ENCODE peak calls at places on chromosome 11, in ten cellular contexts. V, Z, O, T, P, M, R, B, A and X are unnamed samples.

GRCh38 chr11:110433393-110434333 is 3.9 kb downstream of the FDX1 start:
- DNase-seq in V (no peak), Z (no peak), O (no peak), T (no peak), P (peak; percentile 55), M (no peak), R (no peak), B (peak; percentile 38), A (no peak), X (peak; percentile 45)

GRCh38 chr11:76803811-76804600 is 20.9 kb downstream of the TSKU start:
- DNase-seq in V (no peak), Z (no peak), O (no peak), T (no peak), P (peak; percentile 57), M (no peak), R (no peak), B (no peak), A (no peak), X (no peak)

GRCh38 chr11:35040221-35040942 is 98.6 kb upstream of the CD44 start:
- DNase-seq in V (no peak), Z (no peak), O (no peak), T (no peak), P (peak; percentile 88), M (no peak), R (no peak), B (peak; percentile 72), A (no peak), X (peak; percentile 65)

GRCh38 chr11:68313574-68314202 is 1.3 kb downstream of the LRP5 start:
- DNase-seq in V (no peak), Z (no peak), O (no peak), T (peak; percentile 26), P (peak; percentile 28), M (no peak), R (no peak), B (no peak), A (no peak), X (peak; percentile 41)

GRCh38 chr11:33734441-33735165 is 1.6 kb downstream of the CD59 start:
- DNase-seq in V (no peak), Z (no peak), O (no peak), T (no peak), P (peak; percentile 59), M (peak; percentile 17), R (no peak), B (no peak), A (no peak), X (peak; percentile 50)

GRCh38 chr11:65420506-65421203 is 1.9 kb upstream of the NEAT1 start:
- DNase-seq in V (no peak), Z (no peak), O (no peak), T (no peak), P (no peak), M (no peak), R (no peak), B (no peak), A (no peak), X (no peak)

GRCh38 chr11:128716231-128716630 is 22.4 kb downstream of the FLI1 start:
- DNase-seq in V (no peak), Z (no peak), O (no peak), T (no peak), P (peak; percentile 49), M (no peak), R (no peak), B (no peak), A (no peak), X (peak; percentile 38)

GRCh38 chr11:63838150-63838681 is 694 bp upstream of the MARK2 start:
- DNase-seq in V (no peak), Z (peak; percentile 37), O (no peak), T (no peak), P (no peak), M (no peak), R (no peak), B (no peak), A (no peak), X (no peak)

GRCh38 chr11:28834877-28835276 is 726.7 kb downstream of the METTL15 start:
- DNase-seq in V (no peak), Z (no peak), O (no peak), T (peak; percentile 63), P (peak; percentile 81), M (peak; percentile 73), R (no peak), B (no peak), A (no peak), X (peak; percentile 73)

GRCh38 chr11:117823294-117823940 is 1.1 kb downstream of the FXYD2 start:
- DNase-seq in V (no peak), Z (no peak), O (no peak), T (no peak), P (no peak), M (no peak), R (no peak), B (no peak), A (no peak), X (no peak)

GRCh38 chr11:88310246-88310645 is 27.3 kb downstream of the CTSC start:
- DNase-seq in V (no peak), Z (no peak), O (no peak), T (no peak), P (peak; percentile 66), M (no peak), R (no peak), B (no peak), A (no peak), X (peak; percentile 42)

GRCh38 chr11:126857860-126858808 is 142.4 kb downstream of the KIRREL3 start:
- DNase-seq in V (no peak), Z (no peak), O (no peak), T (no peak), P (no peak), M (no peak), R (peak; percentile 99), B (peak; percentile 14), A (no peak), X (peak; percentile 78)

GRCh38 chr11:123560001-123560400 is 94.4 kb downstream of the SCN3B start:
- DNase-seq in V (no peak), Z (peak; percentile 64), O (no peak), T (no peak), P (peak; percentile 79), M (no peak), R (peak; percentile 84), B (peak; percentile 42), A (no peak), X (peak; percentile 42)